ENCODE peak calls at places on chromosomes 7 and 10, in six cellular contexts. S is left ventricle myocardium inferior, Y is PC-3, E is sigmoid colon, H is ovary, T is cardiac muscle cell. D is an unnamed sample.
A peak's percentile ranks its signal among the peaks of the same experiment; 100 is the strongest.

GRCh38 chr7:137546671-137547070 is 203.1 kb upstream of the PTN start:
- DNase-seq in S (no peak), E (no peak), H (no peak), Y (no peak), T (no peak), D (no peak)

GRCh38 chr10:99966306-99966705 is 43.4 kb downstream of the DNMBP start:
- DNase-seq in E (no peak), H (no peak), T (no peak), Y (peak; percentile 95), S (no peak), D (no peak)

GRCh38 chr10:7520496-7521485 is 110.0 kb upstream of the SFMBT2 start:
- DNase-seq in T (no peak), Y (no peak), S (no peak), H (no peak), E (no peak), D (no peak)

GRCh38 chr10:62038609-62039190 is 137.2 kb downstream of the ARID5B start:
- DNase-seq in H (peak; percentile 84), E (peak; percentile 86), Y (peak; percentile 100), S (peak; percentile 68), T (peak; percentile 69), D (peak; percentile 79)

GRCh38 chr7:26658698-26659084 is 205.7 kb downstream of the SKAP2 start:
- DNase-seq in E (no peak), Y (no peak), T (no peak), H (no peak), S (no peak), D (no peak)

GRCh38 chr10:116763440-116763839 is 21.1 kb upstream of the HSPA12A start:
- DNase-seq in T (no peak), S (no peak), E (peak; percentile 53), H (no peak), Y (no peak), D (no peak)

GRCh38 chr7:81211617-81212016 is 292.8 kb upstream of the SEMA3C start:
- DNase-seq in S (no peak), Y (no peak), H (no peak), E (no peak), T (no peak), D (no peak)

GRCh38 chr10:121949052-121949451 is 21.2 kb upstream of the ATE1 start:
- DNase-seq in E (no peak), H (no peak), T (no peak), S (no peak), Y (no peak), D (no peak)

GRCh38 chr7:129952653-129953560 is at the start of gene UBE2H:
- DNase-seq in H (peak; percentile 93), Y (peak; percentile 93), S (peak; percentile 92), E (peak; percentile 96), T (peak; percentile 91), D (peak; percentile 91)

GRCh38 chr7:81500631-81501030 is 269.2 kb downstream of the HGF start:
- DNase-seq in S (no peak), H (no peak), T (no peak), E (no peak), Y (peak; percentile 5), D (no peak)

GRCh38 chr10:81920213-81920829 is 45.3 kb downstream of the NRG3 start:
- DNase-seq in H (no peak), Y (no peak), S (no peak), T (peak; percentile 24), E (no peak), D (no peak)

GRCh38 chr10:3213174-3213573 is 40.6 kb upstream of the PITRM1 start:
- DNase-seq in H (no peak), T (no peak), Y (no peak), E (peak; percentile 93), S (peak; percentile 38), D (no peak)

GRCh38 chr7:1668486-1668931 is 1.6 kb upstream of the ELFN1 start:
- DNase-seq in Y (no peak), H (peak; percentile 14), S (peak; percentile 49), E (no peak), T (peak; percentile 18), D (no peak)

GRCh38 chr7:13077466-13077865 is 390.0 kb downstream of the ARL4A start:
- DNase-seq in T (no peak), E (no peak), Y (peak; percentile 74), H (no peak), S (no peak), D (no peak)

GRCh38 chr10:29254123-29255046 is 34.5 kb upstream of the LYZL1 start:
- DNase-seq in Y (no peak), H (no peak), E (no peak), T (peak; percentile 94), S (no peak), D (no peak)

GRCh38 chr10:126013489-126014281 is 117.3 kb downstream of the FANK1 start:
- DNase-seq in S (no peak), Y (peak; percentile 80), E (no peak), H (no peak), T (peak; percentile 1), D (no peak)

GRCh38 chr7:73966062-73966940 is 61.7 kb upstream of the ELN start:
- DNase-seq in S (no peak), H (no peak), T (no peak), Y (no peak), E (no peak), D (no peak)

GRCh38 chr7:121046893-121047468 is 58.5 kb downstream of the CPED1 start:
- DNase-seq in Y (peak; percentile 41), E (no peak), H (no peak), S (no peak), T (no peak), D (no peak)

GRCh38 chr10:90621577-90621976 is 236.3 kb downstream of the HTR7 start:
- DNase-seq in H (no peak), T (peak; percentile 72), Y (peak; percentile 32), E (no peak), S (no peak), D (no peak)

GRCh38 chr7:119374436-119374835 is 898.5 kb upstream of the KCND2 start:
- DNase-seq in S (no peak), Y (no peak), E (no peak), T (no peak), H (no peak), D (no peak)

GRCh38 chr10:32323051-32323450 is 23.9 kb downstream of the EPC1 start:
- DNase-seq in Y (no peak), T (no peak), S (no peak), E (no peak), H (no peak), D (no peak)

GRCh38 chr10:3805227-3805790 is 20.3 kb upstream of the KLF6 start:
- DNase-seq in E (no peak), H (no peak), T (no peak), S (no peak), Y (peak; percentile 75), D (no peak)

GRCh38 chr7:137774793-137775201 is 72.0 kb downstream of the DGKI start:
- DNase-seq in H (no peak), S (no peak), Y (peak; percentile 15), E (no peak), T (no peak), D (no peak)

GRCh38 chr10:4074559-4075407 is 289.8 kb upstream of the KLF6 start:
- DNase-seq in E (no peak), H (no peak), S (peak; percentile 45), Y (no peak), T (no peak), D (no peak)

GRCh38 chr7:95493844-95494243 is 8.1 kb downstream of the ASB4 start:
- DNase-seq in T (no peak), Y (no peak), S (no peak), E (no peak), H (no peak), D (no peak)

GRCh38 chr7:94011714-94012353 is 7.7 kb upstream of the BET1 start:
- DNase-seq in S (no peak), E (no peak), H (no peak), T (no peak), Y (no peak), D (no peak)

DNA sequence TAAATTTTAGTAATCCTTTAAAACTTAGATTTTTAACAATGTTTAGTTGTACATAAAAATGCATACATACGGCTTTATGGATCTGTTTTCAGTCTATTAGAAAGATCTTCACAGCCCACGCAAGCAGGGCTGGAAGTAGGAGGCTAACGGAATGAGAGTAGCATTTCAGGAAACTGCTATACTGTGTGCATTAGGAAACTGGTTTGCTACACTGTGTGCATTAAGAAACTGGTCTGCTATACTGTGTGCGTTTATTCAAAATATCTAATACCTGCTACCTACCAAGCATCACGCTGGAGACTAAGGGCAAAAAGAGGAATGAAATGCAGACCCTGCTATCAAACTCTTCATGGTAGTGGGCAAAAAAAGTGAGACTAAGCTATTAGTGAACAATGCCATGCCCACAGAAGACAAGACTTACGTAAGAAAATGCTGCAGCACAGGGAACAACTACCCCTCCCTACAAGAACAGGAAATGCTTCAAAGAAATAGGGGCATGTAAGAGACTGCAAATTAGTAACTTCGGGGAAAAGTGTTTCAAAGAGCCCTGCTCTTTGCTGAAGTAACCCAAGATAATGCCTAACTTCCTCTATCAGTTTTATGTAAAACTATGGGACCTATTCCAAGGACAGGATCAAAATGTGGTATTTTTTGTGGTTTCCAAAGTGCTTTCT is 11.2 kb downstream of the RAB11FIP2 start:
- DNase-seq in T (no peak), Y (no peak), E (no peak), S (no peak), H (no peak), D (no peak)
- H3K4me3 ChIP-seq in T (no peak overlapping the region), Y (no peak overlapping the region), E (no peak overlapping the region), S (no peak overlapping the region), H (no peak overlapping the region), D (no peak overlapping the region)

GRCh38 chr10:44398747-44399477 is 14.0 kb upstream of the CXCL12 start:
- DNase-seq in H (no peak), S (no peak), T (no peak), E (no peak), Y (no peak), D (no peak)
- H3K27me3 ChIP-seq in H (no peaks in the 10 kb centered on the region), S (peaks cover 17% of the 10 kb centered on the region), T (peaks cover 17% of the 10 kb centered on the region), E (no peaks in the 10 kb centered on the region), Y (peaks cover 64% of the 10 kb centered on the region), D (no peaks in the 10 kb centered on the region)

GRCh38 chr10:12327476-12327875 is 21.9 kb upstream of the CAMK1D start:
- DNase-seq in Y (no peak), T (no peak), H (no peak), E (no peak), S (no peak), D (no peak)
- H3K4me1 ChIP-seq in Y (no peaks in the 10 kb centered on the region), T (no peaks in the 10 kb centered on the region), H (no peaks in the 10 kb centered on the region), E (peaks cover 4% of the 10 kb centered on the region), S (no peaks in the 10 kb centered on the region), D (no peaks in the 10 kb centered on the region)

GRCh38 chr7:23373151-23374004 is 74.2 kb downstream of the MALSU1 start:
- DNase-seq in S (no peak), T (no peak), H (no peak), Y (peak; percentile 17), E (no peak), D (no peak)
- H3K4me3 ChIP-seq in S (no peak overlapping the region), T (no peak overlapping the region), H (no peak overlapping the region), Y (no peak overlapping the region), E (no peak overlapping the region), D (no peak overlapping the region)

GRCh38 chr7:51727441-51727840 is 410.8 kb upstream of the COBL start:
- DNase-seq in S (no peak), H (no peak), T (no peak), Y (no peak), E (no peak), D (no peak)

GRCh38 chr7:51732066-51732465 is 415.5 kb upstream of the COBL start:
- DNase-seq in S (no peak), T (no peak), E (no peak), H (no peak), Y (no peak), D (no peak)

GRCh38 chr7:51732951-51733350 is 416.3 kb upstream of the COBL start:
- DNase-seq in H (no peak), E (no peak), T (no peak), S (no peak), Y (no peak), D (no peak)

GRCh38 chr7:51731086-51731485 is 414.5 kb upstream of the COBL start:
- DNase-seq in H (no peak), E (no peak), Y (no peak), T (no peak), S (no peak), D (no peak)
- H3K27me3 ChIP-seq in H (no peaks in the 10 kb centered on the region), E (no peaks in the 10 kb centered on the region), Y (no peaks in the 10 kb centered on the region), T (peaks cover 7% of the 10 kb centered on the region), S (no peaks in the 10 kb centered on the region), D (no peaks in the 10 kb centered on the region)

D was measured in lung.